ENCODE peak calls at places on chromosomes 4 and X, in nine cellular contexts. I is HFF-Myc, A is astrocyte of the spinal cord, D is right atrium auricular region, Z is A549, K is GM20000, Y is RWPE1, T is cardiac fibroblast, L is hepatocyte. X is an unnamed sample.

GRCh38 chrX:123339201-123339905 is 155.3 kb downstream of the GRIA3 start:
- DNase-seq in I (no peak), A (peak), D (no peak), Z (peak), K (no peak), Y (no peak), T (peak), L (peak), X (no peak)

GRCh38 chr4:78056265-78057129 is 626 bp upstream of the FRAS1 start:
- DNase-seq in I (peak), A (peak), D (peak), Z (peak), K (peak), Y (peak), T (peak), L (peak), X (peak)

GRCh38 chr4:54661686-54662085 is 3.9 kb downstream of the KIT start:
- DNase-seq in I (peak), A (peak), D (no peak), Z (no peak), K (no peak), Y (peak), T (peak), L (no peak), X (no peak)

GRCh38 chr4:110514889-110515479 is 39.0 kb downstream of the ENPEP start:
- DNase-seq in I (no peak), A (peak), D (no peak), Z (peak), K (peak), Y (peak), T (peak), L (peak), X (no peak)

GRCh38 chrX:129706395-129707072 is 32.2 kb upstream of the XPNPEP2 start:
- DNase-seq in I (no peak), A (peak), D (no peak), Z (no peak), K (no peak), Y (no peak), T (no peak), L (no peak), X (no peak)

GRCh38 chr4:183304538-183304937 is 15.5 kb downstream of the CLDN22 start:
- DNase-seq in I (no peak), A (no peak), D (no peak), Z (no peak), K (no peak), Y (no peak), T (no peak), L (no peak), X (no peak)

GRCh38 chrX:147476008-147476407 is 435.7 kb upstream of the FMR1 start:
- DNase-seq in I (no peak), A (no peak), D (no peak), Z (peak), K (peak), Y (peak), T (peak), L (peak), X (no peak)

GRCh38 chr4:147678796-147679549 is 5.0 kb downstream of the PRMT9 start:
- DNase-seq in I (no peak), A (no peak), D (no peak), Z (peak), K (no peak), Y (no peak), T (no peak), L (no peak), X (no peak)

GRCh38 chr4:143477487-143477886 is 36.0 kb upstream of the SMARCA5 start:
- DNase-seq in I (no peak), A (no peak), D (no peak), Z (no peak), K (no peak), Y (no peak), T (no peak), L (no peak), X (no peak)

GRCh38 chr4:36325916-36326315 is 44.5 kb downstream of the DTHD1 start:
- DNase-seq in I (no peak), A (no peak), D (no peak), Z (no peak), K (no peak), Y (no peak), T (no peak), L (no peak), X (no peak)

GRCh38 chr4:2806392-2807355 is 13.8 kb downstream of the SH3BP2 start:
- DNase-seq in I (no peak), A (peak), D (no peak), Z (no peak), K (no peak), Y (no peak), T (no peak), L (no peak), X (no peak)

GRCh38 chrX:103550415-103551051 is 31.2 kb upstream of the RAB40A start:
- DNase-seq in I (no peak), A (no peak), D (no peak), Z (no peak), K (no peak), Y (no peak), T (no peak), L (no peak), X (no peak)

DNA sequence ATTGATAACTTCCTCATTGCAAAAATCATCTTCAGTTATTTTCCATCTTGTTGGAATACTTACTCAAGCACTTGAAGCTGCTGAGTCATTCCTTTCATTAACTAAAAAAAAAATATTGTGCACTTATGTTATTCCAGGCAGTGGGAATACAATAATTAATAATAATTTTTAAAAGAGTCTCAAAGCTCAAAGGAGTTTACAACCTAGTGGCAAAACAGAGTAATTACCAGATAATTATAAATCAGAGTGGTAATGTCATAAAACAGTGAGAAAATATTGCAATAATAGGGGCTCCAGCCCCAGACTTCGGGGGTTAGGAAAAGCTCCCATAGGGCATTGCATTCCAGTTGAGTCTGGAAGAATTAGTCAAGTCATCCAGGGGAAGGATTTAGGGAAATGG is 79.6 kb downstream of the DDX53 start:
- DNase-seq in I (no peak), A (no peak), D (no peak), Z (no peak), K (no peak), Y (no peak), T (no peak), L (no peak), X (no peak)
- TF ChIP-seq CTCF in I (no peak), A (no peak), D (peak), Z (no peak), K (no peak), Y (no peak), T (peak), L (no peak), X (no peak)

DNA sequence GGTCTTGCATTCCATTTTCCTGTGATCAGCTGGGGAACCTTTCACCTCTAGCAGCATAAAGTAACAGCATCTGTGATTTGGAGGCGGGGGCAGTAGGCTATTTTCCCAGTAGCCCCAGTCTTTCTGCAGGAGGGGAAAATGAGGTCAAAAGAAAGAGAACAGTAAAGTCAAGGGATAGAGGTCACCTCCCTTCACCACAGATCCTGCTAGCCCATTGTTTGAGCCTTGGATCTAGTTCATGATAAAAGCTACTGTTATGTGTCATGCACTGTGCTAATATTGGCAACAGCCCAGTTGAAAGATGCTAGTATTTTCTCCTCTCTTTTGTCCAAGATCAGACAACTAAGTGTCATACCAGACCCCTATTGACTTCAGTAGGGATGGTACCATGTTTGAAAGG is 170.3 kb upstream of the FRMPD4 start:
- DNase-seq in I (no peak), A (no peak), D (no peak), Z (peak), K (no peak), Y (no peak), T (peak), L (no peak), X (no peak)
- TF ChIP-seq CTCF in I (no peak), A (no peak), D (no peak), Z (no peak), K (no peak), Y (no peak), T (no peak), L (no peak), X (no peak)

DNA sequence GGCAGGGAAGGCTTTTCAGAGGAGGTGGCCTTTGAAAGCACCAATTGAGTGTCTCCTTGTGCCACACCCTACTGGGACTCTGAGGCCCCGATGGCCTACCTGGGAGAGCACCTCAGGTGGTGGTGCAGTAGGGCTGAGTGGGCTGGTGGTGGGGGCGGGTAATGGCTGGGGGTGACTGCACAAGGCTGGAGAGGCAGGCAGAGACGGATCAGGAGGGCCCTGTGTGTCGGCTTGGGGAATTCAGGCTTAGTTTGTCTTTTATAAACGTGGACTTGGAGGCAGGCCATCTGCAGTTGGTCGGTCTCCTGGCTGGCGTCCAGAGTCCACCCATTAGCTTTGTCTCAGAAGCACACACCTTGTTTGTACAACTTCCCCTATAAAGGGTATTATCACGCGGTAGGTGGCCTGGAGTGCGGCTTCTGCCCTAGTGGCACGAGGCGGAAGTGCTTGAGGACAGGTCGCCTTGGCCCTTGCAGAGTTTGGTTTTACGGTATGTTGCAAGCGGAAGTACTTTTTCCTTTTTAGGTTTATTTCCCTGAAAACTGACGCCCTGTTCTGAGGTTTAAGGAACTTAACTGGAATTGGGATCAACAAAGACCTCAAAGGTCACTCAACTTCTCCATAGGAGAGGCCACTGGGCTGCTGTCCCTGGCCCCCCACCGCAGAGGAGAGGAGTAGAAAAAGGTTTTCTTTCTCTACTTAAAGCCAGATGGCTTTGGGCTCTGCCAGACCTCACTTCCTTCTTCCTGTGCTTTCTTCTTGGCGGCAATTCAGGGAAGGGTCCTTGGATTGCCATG is 8.0 kb downstream of the TBC1D14 start:
- DNase-seq in I (no peak), A (peak), D (peak), Z (peak), K (peak), Y (no peak), T (no peak), L (peak), X (peak)
- TF ChIP-seq CTCF in I (peak), A (peak), D (peak), Z (peak), K (peak), Y (peak), T (peak), L (peak), X (peak)

DNA sequence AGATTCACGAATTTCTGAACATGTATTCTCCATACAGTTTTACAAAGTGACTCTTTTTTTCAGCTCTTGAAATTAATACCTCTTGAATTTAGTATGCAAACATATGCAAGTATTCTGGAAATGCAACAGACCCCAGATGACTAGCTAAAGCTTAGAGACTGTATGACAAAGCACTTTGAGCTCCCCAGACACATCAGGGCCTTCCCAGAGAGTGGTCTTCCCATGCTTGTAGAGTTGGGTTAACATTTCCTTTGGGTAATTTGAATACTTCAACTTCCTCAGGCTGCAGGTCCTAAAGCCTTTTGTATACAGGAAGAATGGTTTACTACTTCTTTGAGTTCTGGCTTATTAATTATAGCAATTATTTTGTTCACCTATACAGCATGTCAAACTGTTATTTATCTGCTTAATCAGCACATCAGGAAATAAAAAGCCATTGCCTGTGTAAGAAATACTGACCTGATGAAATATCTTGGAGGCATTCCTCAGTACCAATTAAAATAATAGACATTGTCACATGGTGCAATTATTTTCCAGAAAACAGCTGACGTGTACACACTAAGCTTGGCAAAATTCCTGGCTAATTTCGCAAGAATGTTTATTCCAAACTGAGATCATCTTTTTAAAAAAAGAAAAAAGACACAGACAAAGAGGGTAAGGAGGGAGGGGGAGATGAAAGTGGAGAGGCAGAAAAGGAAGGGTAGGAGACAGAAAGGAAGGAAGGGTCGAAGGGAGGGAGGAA is 62.1 kb upstream of the NFKB1 start:
- DNase-seq in I (peak), A (peak), D (no peak), Z (peak), K (no peak), Y (peak), T (peak), L (peak), X (no peak)
- TF ChIP-seq CTCF in I (no peak), A (no peak), D (no peak), Z (no peak), K (no peak), Y (no peak), T (no peak), L (no peak), X (no peak)

GRCh38 chr4:153347117-153347516 is 2.6 kb downstream of the MND1 start:
- DNase-seq in I (no peak), A (no peak), D (no peak), Z (no peak), K (no peak), Y (no peak), T (no peak), L (no peak), X (no peak)

GRCh38 chr4:153345011-153345981 is 808 bp downstream of the MND1 start:
- DNase-seq in I (no peak), A (peak), D (peak), Z (peak), K (peak), Y (peak), T (peak), L (peak), X (peak)

GRCh38 chr4:153346031-153346430 is 1.5 kb downstream of the MND1 start:
- DNase-seq in I (no peak), A (no peak), D (no peak), Z (no peak), K (no peak), Y (no peak), T (no peak), L (no peak), X (no peak)

GRCh38 chr4:153348006-153348405 is 3.5 kb downstream of the MND1 start:
- DNase-seq in I (no peak), A (peak), D (no peak), Z (no peak), K (peak), Y (no peak), T (no peak), L (peak), X (no peak)

DNA sequence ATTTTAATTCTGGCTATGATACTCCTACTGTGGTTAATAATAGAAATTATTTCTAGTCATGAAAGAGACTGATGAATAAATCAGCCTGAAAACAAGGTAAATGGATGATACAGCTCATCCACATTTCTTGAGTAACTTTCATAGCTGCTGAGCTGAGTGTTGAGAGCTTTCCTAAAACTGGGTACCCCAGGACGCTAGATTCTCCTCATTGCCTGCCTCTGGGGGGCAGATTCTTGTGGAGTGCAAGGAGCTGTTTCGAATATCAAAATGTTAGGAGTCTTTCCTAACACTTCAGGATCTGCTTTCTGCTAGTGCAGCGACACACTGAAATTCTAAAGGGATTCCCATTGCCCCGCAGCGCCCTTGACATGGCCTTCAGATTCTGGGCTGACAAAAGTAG is 2.1 kb downstream of the MND1 start:
- DNase-seq in I (no peak), A (no peak), D (no peak), Z (no peak), K (no peak), Y (no peak), T (no peak), L (no peak), X (no peak)
- TF ChIP-seq CTCF in I (peak), A (peak), D (no peak), Z (no peak), K (no peak), Y (no peak), T (no peak), L (no peak), X (no peak)

GRCh38 chr4:112058433-112058832 is 86.8 kb upstream of the FAM241A start:
- DNase-seq in I (no peak), A (no peak), D (no peak), Z (no peak), K (no peak), Y (no peak), T (peak), L (no peak), X (no peak)

GRCh38 chr4:112057479-112057878 is 87.8 kb upstream of the FAM241A start:
- DNase-seq in I (no peak), A (no peak), D (no peak), Z (no peak), K (no peak), Y (no peak), T (no peak), L (no peak), X (no peak)

GRCh38 chr4:112061418-112061817 is 83.8 kb upstream of the FAM241A start:
- DNase-seq in I (no peak), A (no peak), D (no peak), Z (no peak), K (no peak), Y (no peak), T (no peak), L (no peak), X (no peak)

GRCh38 chr4:112063260-112063659 is 82.0 kb upstream of the FAM241A start:
- DNase-seq in I (no peak), A (no peak), D (no peak), Z (no peak), K (no peak), Y (no peak), T (peak), L (no peak), X (no peak)

DNA sequence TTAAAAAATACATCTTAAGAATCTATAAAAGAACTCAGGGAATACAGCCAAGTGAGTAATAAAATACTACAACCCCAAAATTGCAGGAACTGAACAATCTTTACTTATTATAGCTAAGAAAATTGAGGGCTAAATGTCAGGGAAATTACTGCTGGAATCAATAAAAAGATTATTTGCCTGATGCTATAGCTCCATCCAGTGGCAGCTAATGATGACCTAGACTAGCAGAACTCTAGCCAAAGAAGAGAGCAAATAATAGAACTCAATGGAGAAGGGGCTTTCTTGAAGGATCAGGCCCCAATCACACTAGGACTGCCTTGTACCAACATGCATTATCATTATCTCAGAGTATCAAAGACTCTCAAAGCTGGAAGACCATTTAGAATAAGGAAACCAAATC is 85.0 kb upstream of the FAM241A start:
- DNase-seq in I (no peak), A (peak), D (no peak), Z (peak), K (peak), Y (no peak), T (peak), L (peak), X (no peak)
- TF ChIP-seq CTCF in I (peak), A (peak), D (peak), Z (peak), K (no peak), Y (peak), T (peak), L (peak), X (no peak)

GRCh38 chr4:163681208-163681821 is 186.8 kb downstream of the TMA16 start:
- DNase-seq in I (no peak), A (peak), D (no peak), Z (peak), K (peak), Y (no peak), T (peak), L (peak), X (no peak)
- TF ChIP-seq CTCF in I (peak), A (peak), D (peak), Z (peak), K (peak), Y (no peak), T (peak), L (peak), X (peak)

GRCh38 chrX:21839334-21840198 is at the start of gene MBTPS2:
- DNase-seq in I (peak), A (peak), D (peak), Z (peak), K (peak), Y (peak), T (peak), L (peak), X (peak)
- TF ChIP-seq CTCF in I (no peak), A (peak), D (no peak), Z (no peak), K (peak), Y (no peak), T (no peak), L (peak), X (no peak)

GRCh38 chrX:125765347-125765746 is 400.7 kb downstream of the DCAF12L2 start:
- DNase-seq in I (no peak), A (no peak), D (no peak), Z (no peak), K (no peak), Y (no peak), T (no peak), L (no peak), X (no peak)
- TF ChIP-seq CTCF in I (no peak), A (no peak), D (no peak), Z (no peak), K (no peak), Y (no peak), T (no peak), L (no peak), X (no peak)